ENCODE peak calls at places on chromosomes 3 and 15, in eight cellular contexts. F is upper lobe of right lung, H is cardiac muscle cell, E is EH, A is tibial artery, D is RKO, T is SHP77, W is neural progenitor cell. P is an unnamed sample.

GRCh38 chr3:66253790-66254620 is 33.2 kb downstream of the SLC25A26 start:
- DNase-seq in W (peak), D (peak), F (no peak), A (no peak), H (peak), T (no peak), E (peak), P (no peak)

GRCh38 chr3:77563012-77563411 is 523.1 kb downstream of the ROBO2 start:
- DNase-seq in F (no peak), W (no peak), A (no peak), T (no peak), E (no peak), D (no peak), H (no peak), P (no peak)

GRCh38 chr15:62244762-62245161 is 79.7 kb upstream of the C2CD4B start:
- DNase-seq in T (no peak), E (no peak), H (no peak), F (no peak), W (no peak), A (no peak), D (no peak), P (no peak)

GRCh38 chr3:130658666-130659065 is 88.0 kb downstream of the PIK3R4 start:
- DNase-seq in D (no peak), T (no peak), F (no peak), H (no peak), A (no peak), W (no peak), E (peak), P (no peak)

GRCh38 chr3:15903164-15903563 is 105.4 kb upstream of the ANKRD28 start:
- DNase-seq in F (no peak), W (no peak), D (no peak), H (no peak), E (peak), T (no peak), A (peak), P (no peak)

GRCh38 chr3:66408458-66408857 is 92.4 kb downstream of the LRIG1 start:
- DNase-seq in E (no peak), A (no peak), H (no peak), D (no peak), W (no peak), F (no peak), T (no peak), P (no peak)

GRCh38 chr3:170840291-170840859 is 29.6 kb downstream of the RPL22L1 start:
- DNase-seq in F (no peak), E (peak), D (no peak), W (no peak), H (no peak), A (no peak), T (no peak), P (no peak)

GRCh38 chr3:45275006-45275704 is 49.1 kb upstream of the TMEM158 start:
- DNase-seq in T (no peak), D (no peak), F (no peak), A (no peak), E (no peak), W (no peak), H (no peak), P (peak)

GRCh38 chr3:112568642-112569041 is 6.8 kb downstream of the SLC35A5 start:
- DNase-seq in H (no peak), D (peak), F (no peak), E (peak), T (no peak), W (no peak), A (no peak), P (no peak)

GRCh38 chr3:189488241-189488767 is 142.9 kb upstream of the TP63 start:
- DNase-seq in D (peak), W (peak), E (peak), H (no peak), T (no peak), F (no peak), A (no peak), P (no peak)

GRCh38 chr15:63219196-63219719 is 29.9 kb downstream of the RAB8B start:
- DNase-seq in W (no peak), F (no peak), E (no peak), D (no peak), T (no peak), H (no peak), A (no peak), P (no peak)

GRCh38 chr3:55742027-55742710 is 255.1 kb upstream of the WNT5A start:
- DNase-seq in A (no peak), W (no peak), D (no peak), T (no peak), H (no peak), E (peak), F (no peak), P (no peak)

GRCh38 chr3:134357914-134358811 is 16.1 kb downstream of the AMOTL2 start:
- DNase-seq in E (peak), A (no peak), H (peak), F (peak), W (no peak), D (no peak), T (no peak), P (no peak)